ENCODE peak calls at places on chromosomes 11 and 22, in nine cellular contexts. One of them, this sample, is unnamed. For H3K36me3, the result is how much of the 10 kb centered on the place peaks cover.

GRCh38 chr11:108609681-108610080 is 16.1 kb upstream of the EXPH5 start:
- DNase-seq in ovary: no peak
- DNase-seq in colonic mucosa: no peak
- DNase-seq in CD8-positive, alpha-beta T cell: no peak
- DNase-seq in Panc1: no peak
- DNase-seq in cardiac muscle cell: no peak
- DNase-seq in HepG2: no peak
- DNase-seq in heart left ventricle: no peak
- DNase-seq in neural progenitor cell: no peak
- DNase-seq in this sample: no peak

GRCh38 chr11:122709042-122709760 is 53.7 kb downstream of the UBASH3B start:
- DNase-seq in ovary: no peak
- DNase-seq in colonic mucosa: no peak
- DNase-seq in CD8-positive, alpha-beta T cell: no peak
- DNase-seq in Panc1: no peak
- DNase-seq in cardiac muscle cell: no peak
- DNase-seq in HepG2: no peak
- DNase-seq in heart left ventricle: no peak
- DNase-seq in neural progenitor cell: no peak
- DNase-seq in this sample: peak

GRCh38 chr11:110298298-110298765 is 1.9 kb upstream of the RDX start:
- DNase-seq in ovary: no peak
- DNase-seq in colonic mucosa: no peak
- DNase-seq in CD8-positive, alpha-beta T cell: no peak
- DNase-seq in Panc1: no peak
- DNase-seq in cardiac muscle cell: no peak
- DNase-seq in HepG2: peak
- DNase-seq in heart left ventricle: no peak
- DNase-seq in neural progenitor cell: no peak
- DNase-seq in this sample: peak

GRCh38 chr11:134756811-134757540 is 344.9 kb upstream of the B3GAT1 start:
- DNase-seq in ovary: no peak
- DNase-seq in colonic mucosa: no peak
- DNase-seq in CD8-positive, alpha-beta T cell: no peak
- DNase-seq in Panc1: no peak
- DNase-seq in cardiac muscle cell: no peak
- DNase-seq in HepG2: no peak
- DNase-seq in heart left ventricle: no peak
- DNase-seq in neural progenitor cell: no peak
- DNase-seq in this sample: peak

GRCh38 chr22:41830174-41830573 is 2.7 kb upstream of the SREBF2 start:
- DNase-seq in ovary: no peak
- DNase-seq in colonic mucosa: no peak
- DNase-seq in CD8-positive, alpha-beta T cell: no peak
- DNase-seq in Panc1: no peak
- DNase-seq in cardiac muscle cell: no peak
- DNase-seq in HepG2: no peak
- DNase-seq in heart left ventricle: no peak
- DNase-seq in neural progenitor cell: no peak
- DNase-seq in this sample: no peak

GRCh38 chr11:15673408-15673811 is 558.7 kb downstream of the INSC start:
- DNase-seq in ovary: no peak
- DNase-seq in colonic mucosa: peak
- DNase-seq in CD8-positive, alpha-beta T cell: no peak
- DNase-seq in Panc1: no peak
- DNase-seq in cardiac muscle cell: peak
- DNase-seq in HepG2: no peak
- DNase-seq in heart left ventricle: no peak
- DNase-seq in neural progenitor cell: no peak
- DNase-seq in this sample: no peak

GRCh38 chr11:62148271-62148980 is 24.6 kb downstream of the INCENP start:
- DNase-seq in ovary: no peak
- DNase-seq in colonic mucosa: no peak
- DNase-seq in CD8-positive, alpha-beta T cell: no peak
- DNase-seq in Panc1: no peak
- DNase-seq in cardiac muscle cell: no peak
- DNase-seq in HepG2: no peak
- DNase-seq in heart left ventricle: no peak
- DNase-seq in neural progenitor cell: no peak
- DNase-seq in this sample: no peak

GRCh38 chr11:65041206-65042035 is at the start of gene SAC3D1:
- DNase-seq in ovary: no peak
- DNase-seq in colonic mucosa: no peak
- DNase-seq in CD8-positive, alpha-beta T cell: no peak
- DNase-seq in Panc1: no peak
- DNase-seq in cardiac muscle cell: peak
- DNase-seq in HepG2: no peak
- DNase-seq in heart left ventricle: no peak
- DNase-seq in neural progenitor cell: peak
- DNase-seq in this sample: peak

GRCh38 chr11:62556102-62556871 is 9.7 kb upstream of the AHNAK start:
- DNase-seq in ovary: peak
- DNase-seq in colonic mucosa: peak
- DNase-seq in CD8-positive, alpha-beta T cell: peak
- DNase-seq in Panc1: peak
- DNase-seq in cardiac muscle cell: peak
- DNase-seq in HepG2: no peak
- DNase-seq in heart left ventricle: peak
- DNase-seq in neural progenitor cell: peak
- DNase-seq in this sample: peak

GRCh38 chr11:14223636-14224035 is 135.3 kb downstream of the RRAS2 start:
- DNase-seq in ovary: no peak
- DNase-seq in colonic mucosa: no peak
- DNase-seq in CD8-positive, alpha-beta T cell: no peak
- DNase-seq in Panc1: no peak
- DNase-seq in cardiac muscle cell: no peak
- DNase-seq in HepG2: no peak
- DNase-seq in heart left ventricle: no peak
- DNase-seq in neural progenitor cell: no peak
- DNase-seq in this sample: no peak

GRCh38 chr22:50046481-50047245 is 11.4 kb downstream of the TTLL8 start:
- DNase-seq in ovary: no peak
- DNase-seq in colonic mucosa: no peak
- DNase-seq in CD8-positive, alpha-beta T cell: no peak
- DNase-seq in Panc1: no peak
- DNase-seq in cardiac muscle cell: no peak
- DNase-seq in HepG2: no peak
- DNase-seq in heart left ventricle: no peak
- DNase-seq in neural progenitor cell: no peak
- DNase-seq in this sample: peak

GRCh38 chr11:79456501-79456900 is 15.7 kb upstream of the TENM4 start:
- DNase-seq in ovary: no peak
- DNase-seq in colonic mucosa: no peak
- DNase-seq in CD8-positive, alpha-beta T cell: no peak
- DNase-seq in Panc1: no peak
- DNase-seq in cardiac muscle cell: no peak
- DNase-seq in HepG2: no peak
- DNase-seq in heart left ventricle: no peak
- DNase-seq in neural progenitor cell: no peak
- DNase-seq in this sample: no peak

GRCh38 chr11:102390667-102391449 is 43.8 kb downstream of the BIRC2 start:
- DNase-seq in ovary: peak
- DNase-seq in colonic mucosa: peak
- DNase-seq in CD8-positive, alpha-beta T cell: no peak
- DNase-seq in Panc1: peak
- DNase-seq in cardiac muscle cell: peak
- DNase-seq in HepG2: peak
- DNase-seq in heart left ventricle: peak
- DNase-seq in neural progenitor cell: peak
- DNase-seq in this sample: peak

DNA sequence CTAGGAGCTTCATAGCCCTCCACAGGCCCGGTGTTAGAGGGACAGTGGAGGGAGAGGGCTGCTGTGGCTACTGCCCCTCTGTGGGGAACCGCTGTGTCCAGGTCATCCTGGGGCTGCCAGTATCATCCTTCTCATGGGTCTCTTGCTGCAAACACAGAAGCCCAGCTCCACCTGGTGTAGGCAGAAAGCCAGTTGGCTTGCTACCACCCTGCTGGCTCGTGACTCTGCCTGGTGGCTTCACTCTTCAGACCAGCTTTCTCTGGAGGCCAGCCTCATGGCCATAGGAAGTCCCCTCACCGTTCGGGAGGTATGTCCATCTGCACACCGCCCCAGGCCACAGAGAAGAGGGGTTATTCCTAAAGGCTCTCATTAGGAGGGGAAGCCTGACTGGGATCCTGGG is 19.4 kb upstream of the SUSD2 start:
- DNase-seq in ovary: no peak
- DNase-seq in colonic mucosa: no peak
- DNase-seq in CD8-positive, alpha-beta T cell: no peak
- DNase-seq in Panc1: no peak
- DNase-seq in cardiac muscle cell: no peak
- DNase-seq in HepG2: no peak
- DNase-seq in heart left ventricle: no peak
- DNase-seq in neural progenitor cell: no peak
- DNase-seq in this sample: no peak
- H3K36me3 ChIP-seq in ovary: under half
- H3K36me3 ChIP-seq in colonic mucosa: under half
- H3K36me3 ChIP-seq in CD8-positive, alpha-beta T cell: half or more
- H3K36me3 ChIP-seq in Panc1: under half
- H3K36me3 ChIP-seq in cardiac muscle cell: under half
- H3K36me3 ChIP-seq in HepG2: under half
- H3K36me3 ChIP-seq in heart left ventricle: under half
- H3K36me3 ChIP-seq in neural progenitor cell: under half
- H3K36me3 ChIP-seq in this sample: under half

GRCh38 chr11:35214792-35215193 is 75.8 kb downstream of the CD44 start:
- DNase-seq in ovary: no peak
- DNase-seq in colonic mucosa: no peak
- DNase-seq in CD8-positive, alpha-beta T cell: no peak
- DNase-seq in Panc1: peak
- DNase-seq in cardiac muscle cell: no peak
- DNase-seq in HepG2: no peak
- DNase-seq in heart left ventricle: no peak
- DNase-seq in neural progenitor cell: peak
- DNase-seq in this sample: peak
- H3K27ac ChIP-seq in ovary: no peak
- H3K27ac ChIP-seq in colonic mucosa: no peak
- H3K27ac ChIP-seq in CD8-positive, alpha-beta T cell: no peak
- H3K27ac ChIP-seq in Panc1: peak
- H3K27ac ChIP-seq in cardiac muscle cell: no peak
- H3K27ac ChIP-seq in HepG2: no peak
- H3K27ac ChIP-seq in heart left ventricle: no peak
- H3K27ac ChIP-seq in neural progenitor cell: no peak
- H3K27ac ChIP-seq in this sample: peak

DNA sequence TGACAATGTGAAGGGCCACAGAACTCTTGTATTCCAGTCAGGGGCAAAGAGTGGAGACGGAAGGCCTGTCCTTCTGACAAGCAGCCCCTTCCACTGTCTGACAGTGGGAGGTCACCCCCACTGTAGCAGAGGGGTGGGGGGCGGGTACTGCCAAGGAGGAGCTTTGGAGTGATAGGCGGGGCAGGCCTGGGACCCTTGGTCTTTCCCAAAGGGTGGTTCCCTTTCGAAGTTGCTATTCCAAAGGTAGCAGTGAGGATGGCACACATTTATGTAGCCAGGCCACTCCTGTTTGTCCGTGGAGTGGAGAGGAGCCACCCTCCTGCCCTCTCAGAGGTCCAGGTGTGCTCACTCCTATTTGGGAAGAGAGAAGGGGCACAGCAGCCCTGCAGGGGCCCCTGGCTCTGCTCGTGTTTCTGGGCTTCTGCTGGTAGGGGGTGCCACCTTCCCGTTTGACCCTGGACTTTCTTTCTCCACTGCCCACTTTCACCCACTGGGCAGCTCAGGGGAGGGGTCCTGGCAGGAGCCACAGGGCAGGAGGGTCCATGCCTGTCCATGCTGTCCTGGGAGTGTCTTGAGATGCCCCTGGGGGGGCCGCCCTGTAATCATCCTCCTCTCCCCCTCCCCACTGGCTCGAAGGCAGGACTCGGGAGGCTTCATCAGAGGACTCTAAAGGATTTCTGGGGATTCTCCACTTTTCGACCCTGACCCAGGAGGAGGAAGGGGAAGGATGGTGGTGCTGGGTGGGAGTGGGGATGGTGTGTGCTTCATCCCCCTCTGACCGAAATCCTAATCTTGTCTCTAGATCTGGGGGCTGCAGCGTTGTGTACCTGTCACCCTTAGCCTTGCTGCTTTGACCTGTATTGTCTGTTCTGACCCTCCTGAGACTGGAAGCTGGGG is 994 bp downstream of the TAGLN start:
- DNase-seq in ovary: no peak
- DNase-seq in colonic mucosa: no peak
- DNase-seq in CD8-positive, alpha-beta T cell: no peak
- DNase-seq in Panc1: no peak
- DNase-seq in cardiac muscle cell: no peak
- DNase-seq in HepG2: no peak
- DNase-seq in heart left ventricle: no peak
- DNase-seq in neural progenitor cell: no peak
- DNase-seq in this sample: peak
- TF ChIP-seq CTCF in ovary: no peak
- TF ChIP-seq CTCF in colonic mucosa: no peak
- TF ChIP-seq CTCF in CD8-positive, alpha-beta T cell: no peak
- TF ChIP-seq CTCF in Panc1: no peak
- TF ChIP-seq CTCF in cardiac muscle cell: no peak
- TF ChIP-seq CTCF in HepG2: no peak
- TF ChIP-seq CTCF in heart left ventricle: no peak
- TF ChIP-seq CTCF in neural progenitor cell: no peak
- TF ChIP-seq CTCF in this sample: no peak

GRCh38 chr11:36500315-36500721 is 9.8 kb downstream of the TRAF6 start:
- DNase-seq in ovary: no peak
- DNase-seq in colonic mucosa: peak
- DNase-seq in CD8-positive, alpha-beta T cell: no peak
- DNase-seq in Panc1: peak
- DNase-seq in cardiac muscle cell: peak
- DNase-seq in HepG2: no peak
- DNase-seq in heart left ventricle: peak
- DNase-seq in neural progenitor cell: peak
- DNase-seq in this sample: peak

GRCh38 chr11:36501236-36501635 is 8.8 kb downstream of the TRAF6 start:
- DNase-seq in ovary: no peak
- DNase-seq in colonic mucosa: no peak
- DNase-seq in CD8-positive, alpha-beta T cell: no peak
- DNase-seq in Panc1: no peak
- DNase-seq in cardiac muscle cell: no peak
- DNase-seq in HepG2: no peak
- DNase-seq in heart left ventricle: no peak
- DNase-seq in neural progenitor cell: no peak
- DNase-seq in this sample: no peak

GRCh38 chr11:36498721-36499120 is 11.4 kb downstream of the TRAF6 start:
- DNase-seq in ovary: no peak
- DNase-seq in colonic mucosa: no peak
- DNase-seq in CD8-positive, alpha-beta T cell: no peak
- DNase-seq in Panc1: no peak
- DNase-seq in cardiac muscle cell: no peak
- DNase-seq in HepG2: no peak
- DNase-seq in heart left ventricle: no peak
- DNase-seq in neural progenitor cell: no peak
- DNase-seq in this sample: no peak

GRCh38 chr11:36493332-36493731 is 16.7 kb downstream of the TRAF6 start:
- DNase-seq in ovary: no peak
- DNase-seq in colonic mucosa: no peak
- DNase-seq in CD8-positive, alpha-beta T cell: no peak
- DNase-seq in Panc1: no peak
- DNase-seq in cardiac muscle cell: no peak
- DNase-seq in HepG2: no peak
- DNase-seq in heart left ventricle: no peak
- DNase-seq in neural progenitor cell: no peak
- DNase-seq in this sample: no peak

DNA sequence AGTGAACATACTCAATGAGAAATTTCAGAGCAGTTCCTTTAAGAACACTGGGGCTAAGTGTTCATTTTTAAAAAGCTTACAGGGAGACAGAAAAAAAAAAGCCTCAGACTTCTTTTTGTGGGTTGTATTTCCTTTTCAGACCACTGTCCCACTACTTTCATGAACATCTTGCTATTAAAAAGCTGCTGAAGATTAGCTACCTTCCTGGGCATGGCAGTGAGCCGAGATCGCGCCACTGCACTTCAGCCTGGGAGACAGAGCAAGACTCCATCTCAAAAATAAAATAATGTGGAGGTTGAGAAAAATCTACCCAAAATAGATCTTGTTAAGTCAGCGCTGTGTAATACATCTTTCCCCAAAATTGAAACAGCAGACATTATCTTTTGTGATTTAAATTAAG is 10.7 kb downstream of the TRAF6 start:
- DNase-seq in ovary: no peak
- DNase-seq in colonic mucosa: no peak
- DNase-seq in CD8-positive, alpha-beta T cell: no peak
- DNase-seq in Panc1: no peak
- DNase-seq in cardiac muscle cell: no peak
- DNase-seq in HepG2: no peak
- DNase-seq in heart left ventricle: no peak
- DNase-seq in neural progenitor cell: no peak
- DNase-seq in this sample: no peak
- H3K36me3 ChIP-seq in ovary: under half
- H3K36me3 ChIP-seq in colonic mucosa: under half
- H3K36me3 ChIP-seq in CD8-positive, alpha-beta T cell: under half
- H3K36me3 ChIP-seq in Panc1: under half
- H3K36me3 ChIP-seq in cardiac muscle cell: under half
- H3K36me3 ChIP-seq in HepG2: under half
- H3K36me3 ChIP-seq in heart left ventricle: half or more
- H3K36me3 ChIP-seq in neural progenitor cell: under half
- H3K36me3 ChIP-seq in this sample: under half